ENCODE peak calls at places on chromosomes 7 and 10, in nine cellular contexts. One of them, this sample, is unnamed.

GRCh38 chr7:126574276-126574675 is 678.5 kb downstream of the GRM8 start:
- DNase-seq in cardiac muscle cell: no peak
- DNase-seq in AG04450: no peak
- DNase-seq in brain microvascular endothelial cell: peak
- DNase-seq in body of pancreas: no peak
- DNase-seq in effector CD8-positive, alpha-beta T cell: no peak
- DNase-seq in GM03348: peak
- DNase-seq in activated CD8-positive, alpha-beta memory T cell treated with anti-CD3 and anti-CD28 coated beads for 24 hours: no peak
- DNase-seq in activated CD4-positive, alpha-beta T cell treated with anti-CD3 and anti-CD28 coated beads for 24 hours: no peak
- DNase-seq in this sample: no peak

GRCh38 chr10:130749911-130750310 is 561.6 kb downstream of the TCERG1L start:
- DNase-seq in cardiac muscle cell: no peak
- DNase-seq in AG04450: no peak
- DNase-seq in brain microvascular endothelial cell: no peak
- DNase-seq in body of pancreas: no peak
- DNase-seq in effector CD8-positive, alpha-beta T cell: no peak
- DNase-seq in GM03348: no peak
- DNase-seq in activated CD8-positive, alpha-beta memory T cell treated with anti-CD3 and anti-CD28 coated beads for 24 hours: no peak
- DNase-seq in activated CD4-positive, alpha-beta T cell treated with anti-CD3 and anti-CD28 coated beads for 24 hours: no peak
- DNase-seq in this sample: no peak

GRCh38 chr7:50092579-50093411 is at the start of gene ZPBP:
- DNase-seq in cardiac muscle cell: peak
- DNase-seq in AG04450: no peak
- DNase-seq in brain microvascular endothelial cell: peak
- DNase-seq in body of pancreas: peak
- DNase-seq in effector CD8-positive, alpha-beta T cell: peak
- DNase-seq in GM03348: peak
- DNase-seq in activated CD8-positive, alpha-beta memory T cell treated with anti-CD3 and anti-CD28 coated beads for 24 hours: peak
- DNase-seq in activated CD4-positive, alpha-beta T cell treated with anti-CD3 and anti-CD28 coated beads for 24 hours: peak
- DNase-seq in this sample: no peak

GRCh38 chr7:140697447-140698143 is 1.1 kb downstream of the NDUFB2 start:
- DNase-seq in cardiac muscle cell: no peak
- DNase-seq in AG04450: no peak
- DNase-seq in brain microvascular endothelial cell: no peak
- DNase-seq in body of pancreas: no peak
- DNase-seq in effector CD8-positive, alpha-beta T cell: no peak
- DNase-seq in GM03348: peak
- DNase-seq in activated CD8-positive, alpha-beta memory T cell treated with anti-CD3 and anti-CD28 coated beads for 24 hours: no peak
- DNase-seq in activated CD4-positive, alpha-beta T cell treated with anti-CD3 and anti-CD28 coated beads for 24 hours: no peak
- DNase-seq in this sample: no peak

GRCh38 chr10:30813872-30814471 is 184.4 kb upstream of the LYZL2 start:
- DNase-seq in cardiac muscle cell: peak
- DNase-seq in AG04450: no peak
- DNase-seq in brain microvascular endothelial cell: peak
- DNase-seq in body of pancreas: no peak
- DNase-seq in effector CD8-positive, alpha-beta T cell: no peak
- DNase-seq in GM03348: peak
- DNase-seq in activated CD8-positive, alpha-beta memory T cell treated with anti-CD3 and anti-CD28 coated beads for 24 hours: no peak
- DNase-seq in activated CD4-positive, alpha-beta T cell treated with anti-CD3 and anti-CD28 coated beads for 24 hours: no peak
- DNase-seq in this sample: no peak

GRCh38 chr10:123854003-123854402 is 37.6 kb downstream of the CPXM2 start:
- DNase-seq in cardiac muscle cell: no peak
- DNase-seq in AG04450: no peak
- DNase-seq in brain microvascular endothelial cell: no peak
- DNase-seq in body of pancreas: no peak
- DNase-seq in effector CD8-positive, alpha-beta T cell: no peak
- DNase-seq in GM03348: no peak
- DNase-seq in activated CD8-positive, alpha-beta memory T cell treated with anti-CD3 and anti-CD28 coated beads for 24 hours: no peak
- DNase-seq in activated CD4-positive, alpha-beta T cell treated with anti-CD3 and anti-CD28 coated beads for 24 hours: no peak
- DNase-seq in this sample: no peak

GRCh38 chr10:92756233-92757065 is 66.7 kb downstream of the HHEX start:
- DNase-seq in cardiac muscle cell: peak
- DNase-seq in AG04450: no peak
- DNase-seq in brain microvascular endothelial cell: no peak
- DNase-seq in body of pancreas: no peak
- DNase-seq in effector CD8-positive, alpha-beta T cell: no peak
- DNase-seq in GM03348: no peak
- DNase-seq in activated CD8-positive, alpha-beta memory T cell treated with anti-CD3 and anti-CD28 coated beads for 24 hours: no peak
- DNase-seq in activated CD4-positive, alpha-beta T cell treated with anti-CD3 and anti-CD28 coated beads for 24 hours: no peak
- DNase-seq in this sample: no peak

GRCh38 chr7:133436014-133436428 is 183.1 kb downstream of the EXOC4 start:
- DNase-seq in cardiac muscle cell: peak
- DNase-seq in AG04450: peak
- DNase-seq in brain microvascular endothelial cell: peak
- DNase-seq in body of pancreas: no peak
- DNase-seq in effector CD8-positive, alpha-beta T cell: no peak
- DNase-seq in GM03348: peak
- DNase-seq in activated CD8-positive, alpha-beta memory T cell treated with anti-CD3 and anti-CD28 coated beads for 24 hours: no peak
- DNase-seq in activated CD4-positive, alpha-beta T cell treated with anti-CD3 and anti-CD28 coated beads for 24 hours: no peak
- DNase-seq in this sample: no peak

GRCh38 chr10:46551701-46552525 is 4.5 kb downstream of the GPRIN2 start:
- DNase-seq in cardiac muscle cell: no peak
- DNase-seq in AG04450: no peak
- DNase-seq in brain microvascular endothelial cell: no peak
- DNase-seq in body of pancreas: peak
- DNase-seq in effector CD8-positive, alpha-beta T cell: no peak
- DNase-seq in GM03348: no peak
- DNase-seq in activated CD8-positive, alpha-beta memory T cell treated with anti-CD3 and anti-CD28 coated beads for 24 hours: peak
- DNase-seq in activated CD4-positive, alpha-beta T cell treated with anti-CD3 and anti-CD28 coated beads for 24 hours: no peak
- DNase-seq in this sample: peak

GRCh38 chr7:30771859-30772429 is 727 bp downstream of the MINDY4 start:
- DNase-seq in cardiac muscle cell: no peak
- DNase-seq in AG04450: no peak
- DNase-seq in brain microvascular endothelial cell: no peak
- DNase-seq in body of pancreas: no peak
- DNase-seq in effector CD8-positive, alpha-beta T cell: no peak
- DNase-seq in GM03348: peak
- DNase-seq in activated CD8-positive, alpha-beta memory T cell treated with anti-CD3 and anti-CD28 coated beads for 24 hours: no peak
- DNase-seq in activated CD4-positive, alpha-beta T cell treated with anti-CD3 and anti-CD28 coated beads for 24 hours: no peak
- DNase-seq in this sample: no peak

GRCh38 chr10:69807122-69807521 is 5.4 kb downstream of the COL13A1 start:
- DNase-seq in cardiac muscle cell: peak
- DNase-seq in AG04450: peak
- DNase-seq in brain microvascular endothelial cell: peak
- DNase-seq in body of pancreas: no peak
- DNase-seq in effector CD8-positive, alpha-beta T cell: no peak
- DNase-seq in GM03348: peak
- DNase-seq in activated CD8-positive, alpha-beta memory T cell treated with anti-CD3 and anti-CD28 coated beads for 24 hours: no peak
- DNase-seq in activated CD4-positive, alpha-beta T cell treated with anti-CD3 and anti-CD28 coated beads for 24 hours: no peak
- DNase-seq in this sample: no peak

GRCh38 chr10:113493195-113493594 is 59.7 kb upstream of the HABP2 start:
- DNase-seq in cardiac muscle cell: no peak
- DNase-seq in AG04450: no peak
- DNase-seq in brain microvascular endothelial cell: peak
- DNase-seq in body of pancreas: no peak
- DNase-seq in effector CD8-positive, alpha-beta T cell: no peak
- DNase-seq in GM03348: peak
- DNase-seq in activated CD8-positive, alpha-beta memory T cell treated with anti-CD3 and anti-CD28 coated beads for 24 hours: no peak
- DNase-seq in activated CD4-positive, alpha-beta T cell treated with anti-CD3 and anti-CD28 coated beads for 24 hours: no peak
- DNase-seq in this sample: no peak

GRCh38 chr10:71419750-71420149 is 23.0 kb downstream of the CDH23 start:
- DNase-seq in cardiac muscle cell: no peak
- DNase-seq in AG04450: no peak
- DNase-seq in brain microvascular endothelial cell: no peak
- DNase-seq in body of pancreas: no peak
- DNase-seq in effector CD8-positive, alpha-beta T cell: no peak
- DNase-seq in GM03348: no peak
- DNase-seq in activated CD8-positive, alpha-beta memory T cell treated with anti-CD3 and anti-CD28 coated beads for 24 hours: peak
- DNase-seq in activated CD4-positive, alpha-beta T cell treated with anti-CD3 and anti-CD28 coated beads for 24 hours: no peak
- DNase-seq in this sample: peak

GRCh38 chr7:121192834-121193233 is 136.0 kb upstream of the WNT16 start:
- DNase-seq in cardiac muscle cell: no peak
- DNase-seq in AG04450: no peak
- DNase-seq in brain microvascular endothelial cell: no peak
- DNase-seq in body of pancreas: no peak
- DNase-seq in effector CD8-positive, alpha-beta T cell: no peak
- DNase-seq in GM03348: no peak
- DNase-seq in activated CD8-positive, alpha-beta memory T cell treated with anti-CD3 and anti-CD28 coated beads for 24 hours: no peak
- DNase-seq in activated CD4-positive, alpha-beta T cell treated with anti-CD3 and anti-CD28 coated beads for 24 hours: no peak
- DNase-seq in this sample: no peak

GRCh38 chr10:91309711-91310110 is 89.2 kb downstream of the PCGF5 start:
- DNase-seq in cardiac muscle cell: no peak
- DNase-seq in AG04450: no peak
- DNase-seq in brain microvascular endothelial cell: no peak
- DNase-seq in body of pancreas: no peak
- DNase-seq in effector CD8-positive, alpha-beta T cell: no peak
- DNase-seq in GM03348: no peak
- DNase-seq in activated CD8-positive, alpha-beta memory T cell treated with anti-CD3 and anti-CD28 coated beads for 24 hours: no peak
- DNase-seq in activated CD4-positive, alpha-beta T cell treated with anti-CD3 and anti-CD28 coated beads for 24 hours: no peak
- DNase-seq in this sample: no peak

GRCh38 chr7:79282051-79282694 is 171.3 kb downstream of the MAGI2 start:
- DNase-seq in cardiac muscle cell: peak
- DNase-seq in AG04450: peak
- DNase-seq in brain microvascular endothelial cell: peak
- DNase-seq in body of pancreas: peak
- DNase-seq in effector CD8-positive, alpha-beta T cell: no peak
- DNase-seq in GM03348: peak
- DNase-seq in activated CD8-positive, alpha-beta memory T cell treated with anti-CD3 and anti-CD28 coated beads for 24 hours: no peak
- DNase-seq in activated CD4-positive, alpha-beta T cell treated with anti-CD3 and anti-CD28 coated beads for 24 hours: no peak
- DNase-seq in this sample: no peak

GRCh38 chr7:89887489-89887888 is 266.8 kb upstream of the STEAP1 start:
- DNase-seq in cardiac muscle cell: no peak
- DNase-seq in AG04450: no peak
- DNase-seq in brain microvascular endothelial cell: no peak
- DNase-seq in body of pancreas: no peak
- DNase-seq in effector CD8-positive, alpha-beta T cell: no peak
- DNase-seq in GM03348: no peak
- DNase-seq in activated CD8-positive, alpha-beta memory T cell treated with anti-CD3 and anti-CD28 coated beads for 24 hours: no peak
- DNase-seq in activated CD4-positive, alpha-beta T cell treated with anti-CD3 and anti-CD28 coated beads for 24 hours: no peak
- DNase-seq in this sample: no peak

GRCh38 chr10:5493698-5494097 is 5.7 kb downstream of the CALML5 start:
- DNase-seq in cardiac muscle cell: no peak
- DNase-seq in AG04450: no peak
- DNase-seq in brain microvascular endothelial cell: no peak
- DNase-seq in body of pancreas: no peak
- DNase-seq in effector CD8-positive, alpha-beta T cell: no peak
- DNase-seq in GM03348: no peak
- DNase-seq in activated CD8-positive, alpha-beta memory T cell treated with anti-CD3 and anti-CD28 coated beads for 24 hours: no peak
- DNase-seq in activated CD4-positive, alpha-beta T cell treated with anti-CD3 and anti-CD28 coated beads for 24 hours: no peak
- DNase-seq in this sample: no peak

GRCh38 chr7:101666293-101666692 is 37.2 kb upstream of the MYL10 start:
- DNase-seq in cardiac muscle cell: no peak
- DNase-seq in AG04450: no peak
- DNase-seq in brain microvascular endothelial cell: no peak
- DNase-seq in body of pancreas: no peak
- DNase-seq in effector CD8-positive, alpha-beta T cell: no peak
- DNase-seq in GM03348: no peak
- DNase-seq in activated CD8-positive, alpha-beta memory T cell treated with anti-CD3 and anti-CD28 coated beads for 24 hours: no peak
- DNase-seq in activated CD4-positive, alpha-beta T cell treated with anti-CD3 and anti-CD28 coated beads for 24 hours: no peak
- DNase-seq in this sample: no peak

GRCh38 chr7:100556541-100556940 is 17.2 kb downstream of the SAP25 start:
- DNase-seq in cardiac muscle cell: peak
- DNase-seq in AG04450: no peak
- DNase-seq in brain microvascular endothelial cell: no peak
- DNase-seq in body of pancreas: no peak
- DNase-seq in effector CD8-positive, alpha-beta T cell: no peak
- DNase-seq in GM03348: peak
- DNase-seq in activated CD8-positive, alpha-beta memory T cell treated with anti-CD3 and anti-CD28 coated beads for 24 hours: no peak
- DNase-seq in activated CD4-positive, alpha-beta T cell treated with anti-CD3 and anti-CD28 coated beads for 24 hours: no peak
- DNase-seq in this sample: no peak

GRCh38 chr10:22316286-22317120 is at the start of gene COMMD3:
- DNase-seq in cardiac muscle cell: peak
- DNase-seq in AG04450: peak
- DNase-seq in brain microvascular endothelial cell: peak
- DNase-seq in body of pancreas: peak
- DNase-seq in effector CD8-positive, alpha-beta T cell: peak
- DNase-seq in GM03348: peak
- DNase-seq in activated CD8-positive, alpha-beta memory T cell treated with anti-CD3 and anti-CD28 coated beads for 24 hours: peak
- DNase-seq in activated CD4-positive, alpha-beta T cell treated with anti-CD3 and anti-CD28 coated beads for 24 hours: peak
- DNase-seq in this sample: no peak

GRCh38 chr10:5492929-5493576 is 6.3 kb downstream of the CALML5 start:
- DNase-seq in cardiac muscle cell: no peak
- DNase-seq in AG04450: no peak
- DNase-seq in brain microvascular endothelial cell: no peak
- DNase-seq in body of pancreas: no peak
- DNase-seq in effector CD8-positive, alpha-beta T cell: no peak
- DNase-seq in GM03348: no peak
- DNase-seq in activated CD8-positive, alpha-beta memory T cell treated with anti-CD3 and anti-CD28 coated beads for 24 hours: no peak
- DNase-seq in activated CD4-positive, alpha-beta T cell treated with anti-CD3 and anti-CD28 coated beads for 24 hours: no peak
- DNase-seq in this sample: no peak

GRCh38 chr10:88243202-88243744 is 339.8 kb downstream of the RNLS start:
- DNase-seq in cardiac muscle cell: peak
- DNase-seq in AG04450: no peak
- DNase-seq in brain microvascular endothelial cell: no peak
- DNase-seq in body of pancreas: no peak
- DNase-seq in effector CD8-positive, alpha-beta T cell: no peak
- DNase-seq in GM03348: no peak
- DNase-seq in activated CD8-positive, alpha-beta memory T cell treated with anti-CD3 and anti-CD28 coated beads for 24 hours: no peak
- DNase-seq in activated CD4-positive, alpha-beta T cell treated with anti-CD3 and anti-CD28 coated beads for 24 hours: no peak
- DNase-seq in this sample: no peak

GRCh38 chr7:99786726-99787300 is 2.8 kb upstream of the CYP3A4 start:
- DNase-seq in cardiac muscle cell: no peak
- DNase-seq in AG04450: no peak
- DNase-seq in brain microvascular endothelial cell: no peak
- DNase-seq in body of pancreas: no peak
- DNase-seq in effector CD8-positive, alpha-beta T cell: no peak
- DNase-seq in GM03348: no peak
- DNase-seq in activated CD8-positive, alpha-beta memory T cell treated with anti-CD3 and anti-CD28 coated beads for 24 hours: no peak
- DNase-seq in activated CD4-positive, alpha-beta T cell treated with anti-CD3 and anti-CD28 coated beads for 24 hours: no peak
- DNase-seq in this sample: no peak

GRCh38 chr7:21355406-21355874 is 72.4 kb upstream of the SP4 start:
- DNase-seq in cardiac muscle cell: no peak
- DNase-seq in AG04450: no peak
- DNase-seq in brain microvascular endothelial cell: no peak
- DNase-seq in body of pancreas: no peak
- DNase-seq in effector CD8-positive, alpha-beta T cell: no peak
- DNase-seq in GM03348: no peak
- DNase-seq in activated CD8-positive, alpha-beta memory T cell treated with anti-CD3 and anti-CD28 coated beads for 24 hours: no peak
- DNase-seq in activated CD4-positive, alpha-beta T cell treated with anti-CD3 and anti-CD28 coated beads for 24 hours: peak
- DNase-seq in this sample: no peak

GRCh38 chr7:86914468-86915054 is 144.9 kb downstream of the ELAPOR2 start:
- DNase-seq in cardiac muscle cell: peak
- DNase-seq in AG04450: no peak
- DNase-seq in brain microvascular endothelial cell: no peak
- DNase-seq in body of pancreas: no peak
- DNase-seq in effector CD8-positive, alpha-beta T cell: no peak
- DNase-seq in GM03348: peak
- DNase-seq in activated CD8-positive, alpha-beta memory T cell treated with anti-CD3 and anti-CD28 coated beads for 24 hours: no peak
- DNase-seq in activated CD4-positive, alpha-beta T cell treated with anti-CD3 and anti-CD28 coated beads for 24 hours: no peak
- DNase-seq in this sample: no peak

GRCh38 chr7:6232130-6232529 is 40.3 kb downstream of the CYTH3 start:
- DNase-seq in cardiac muscle cell: no peak
- DNase-seq in AG04450: no peak
- DNase-seq in brain microvascular endothelial cell: no peak
- DNase-seq in body of pancreas: no peak
- DNase-seq in effector CD8-positive, alpha-beta T cell: no peak
- DNase-seq in GM03348: no peak
- DNase-seq in activated CD8-positive, alpha-beta memory T cell treated with anti-CD3 and anti-CD28 coated beads for 24 hours: no peak
- DNase-seq in activated CD4-positive, alpha-beta T cell treated with anti-CD3 and anti-CD28 coated beads for 24 hours: no peak
- DNase-seq in this sample: no peak

GRCh38 chr10:118583611-118584010 is 11.8 kb downstream of the PRLHR start:
- DNase-seq in cardiac muscle cell: no peak
- DNase-seq in AG04450: no peak
- DNase-seq in brain microvascular endothelial cell: no peak
- DNase-seq in body of pancreas: no peak
- DNase-seq in effector CD8-positive, alpha-beta T cell: no peak
- DNase-seq in GM03348: no peak
- DNase-seq in activated CD8-positive, alpha-beta memory T cell treated with anti-CD3 and anti-CD28 coated beads for 24 hours: no peak
- DNase-seq in activated CD4-positive, alpha-beta T cell treated with anti-CD3 and anti-CD28 coated beads for 24 hours: no peak
- DNase-seq in this sample: peak

GRCh38 chr10:11469575-11470391 is 141.7 kb downstream of the USP6NL start:
- DNase-seq in cardiac muscle cell: no peak
- DNase-seq in AG04450: no peak
- DNase-seq in brain microvascular endothelial cell: no peak
- DNase-seq in body of pancreas: no peak
- DNase-seq in effector CD8-positive, alpha-beta T cell: no peak
- DNase-seq in GM03348: no peak
- DNase-seq in activated CD8-positive, alpha-beta memory T cell treated with anti-CD3 and anti-CD28 coated beads for 24 hours: no peak
- DNase-seq in activated CD4-positive, alpha-beta T cell treated with anti-CD3 and anti-CD28 coated beads for 24 hours: no peak
- DNase-seq in this sample: no peak

GRCh38 chr7:2729043-2729892 is 41.3 kb downstream of the AMZ1 start:
- DNase-seq in cardiac muscle cell: no peak
- DNase-seq in AG04450: no peak
- DNase-seq in brain microvascular endothelial cell: no peak
- DNase-seq in body of pancreas: peak
- DNase-seq in effector CD8-positive, alpha-beta T cell: no peak
- DNase-seq in GM03348: no peak
- DNase-seq in activated CD8-positive, alpha-beta memory T cell treated with anti-CD3 and anti-CD28 coated beads for 24 hours: peak
- DNase-seq in activated CD4-positive, alpha-beta T cell treated with anti-CD3 and anti-CD28 coated beads for 24 hours: no peak
- DNase-seq in this sample: no peak

GRCh38 chr10:1724921-1725320 is 12.4 kb downstream of the ADARB2 start:
- DNase-seq in cardiac muscle cell: no peak
- DNase-seq in AG04450: no peak
- DNase-seq in brain microvascular endothelial cell: no peak
- DNase-seq in body of pancreas: no peak
- DNase-seq in effector CD8-positive, alpha-beta T cell: no peak
- DNase-seq in GM03348: no peak
- DNase-seq in activated CD8-positive, alpha-beta memory T cell treated with anti-CD3 and anti-CD28 coated beads for 24 hours: no peak
- DNase-seq in activated CD4-positive, alpha-beta T cell treated with anti-CD3 and anti-CD28 coated beads for 24 hours: no peak
- DNase-seq in this sample: no peak